ENCODE peak calls at places on chromosomes 12 and 14, in five cellular contexts. Q, P, U, K and O are unnamed samples. For H3K4me1, the result is how much of the 10 kb centered on the place peaks cover.

GRCh38 chr12:53046655-53047220 is 3.1 kb upstream of the TNS2 start:
- DNase-seq in Q (peak), P (peak), U (peak), K (no peak), O (no peak)

GRCh38 chr12:68469136-68469535 is 137.0 kb upstream of the MDM1 start:
- DNase-seq in Q (no peak), P (no peak), U (no peak), K (no peak), O (no peak)

GRCh38 chr14:60233251-60233650 is 15.8 kb upstream of the PPM1A start:
- DNase-seq in Q (no peak), P (peak), U (peak), K (no peak), O (no peak)

GRCh38 chr12:11822071-11822818 is 172.8 kb downstream of the ETV6 start:
- DNase-seq in Q (peak), P (no peak), U (no peak), K (peak), O (no peak)

GRCh38 chr14:95040723-95041476 is 116.4 kb downstream of the DICER1 start:
- DNase-seq in Q (no peak), P (peak), U (no peak), K (no peak), O (no peak)

GRCh38 chr14:104314251-104314941 is 176.0 kb downstream of the KIF26A start:
- DNase-seq in Q (no peak), P (no peak), U (no peak), K (no peak), O (no peak)

GRCh38 chr14:94394594-94395305 is 6.3 kb upstream of the SERPINA1 start:
- DNase-seq in Q (no peak), P (no peak), U (peak), K (no peak), O (no peak)

GRCh38 chr12:52655251-52655650 is 3.2 kb upstream of the KRT2 start:
- DNase-seq in Q (no peak), P (no peak), U (no peak), K (no peak), O (no peak)

GRCh38 chr14:101557811-101558738 is 3.2 kb upstream of the DIO3 start:
- DNase-seq in Q (no peak), P (peak), U (peak), K (no peak), O (no peak)

GRCh38 chr12:48536602-48537001 is 11.2 kb downstream of the OR8S1 start:
- DNase-seq in Q (no peak), P (no peak), U (no peak), K (no peak), O (no peak)

GRCh38 chr12:52146822-52147366 is 44.9 kb downstream of the KRT80 start:
- DNase-seq in Q (no peak), P (peak), U (no peak), K (no peak), O (no peak)

GRCh38 chr12:92468358-92469020 is 234.3 kb upstream of the PLEKHG7 start:
- DNase-seq in Q (no peak), P (no peak), U (no peak), K (no peak), O (no peak)

GRCh38 chr14:91380610-91381371 is 36.8 kb downstream of the CCDC88C start:
- DNase-seq in Q (peak), P (no peak), U (no peak), K (no peak), O (no peak)

GRCh38 chr14:64684091-64684490 is 20.1 kb upstream of the PLEKHG3 start:
- DNase-seq in Q (no peak), P (no peak), U (peak), K (no peak), O (no peak)

GRCh38 chr14:89746654-89747053 is 207.9 kb downstream of the EFCAB11 start:
- DNase-seq in Q (no peak), P (no peak), U (no peak), K (no peak), O (no peak)

DNA sequence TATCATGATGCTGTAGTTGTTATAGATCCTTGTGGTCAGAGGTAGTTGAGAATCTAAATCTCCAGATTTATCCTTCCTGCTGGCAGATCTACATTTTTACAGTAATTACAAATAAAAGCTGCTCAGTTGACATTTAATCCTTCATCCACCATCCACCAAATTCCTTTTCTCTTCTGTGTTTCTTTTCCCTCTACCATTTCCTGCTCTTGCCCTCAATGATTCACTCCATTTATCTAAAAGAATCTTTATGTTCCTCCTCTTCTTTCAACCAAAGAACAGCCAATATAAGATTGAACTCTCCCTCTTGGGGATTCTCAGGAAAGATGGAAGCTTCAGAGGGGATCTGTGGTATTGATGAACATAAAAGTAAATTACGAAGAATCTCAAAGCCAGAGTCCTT is 4.4 kb downstream of the MAP4K5 start:
- DNase-seq in Q (peak), P (no peak), U (no peak), K (no peak), O (no peak)
- H3K4me2 ChIP-seq in Q (peak), P (no peak), U (no peak), K (peak), O (no peak)

GRCh38 chr12:45243963-45244362 is 28.1 kb downstream of the ANO6 start:
- DNase-seq in Q (no peak), P (no peak), U (no peak), K (no peak), O (no peak)
- H3K4me1 ChIP-seq in Q (under half), P (under half), U (under half), K (under half), O (under half)

GRCh38 chr14:54349713-54350112 is 47.1 kb upstream of the CDKN3 start:
- DNase-seq in Q (no peak), P (no peak), U (no peak), K (no peak), O (no peak)
- TF ChIP-seq MYC in Q (no peak), P (no peak), U (no peak), K (no peak), O (no peak)

GRCh38 chr12:56013482-56013881 is 7.4 kb upstream of the IKZF4 start:
- DNase-seq in Q (no peak), P (no peak), U (no peak), K (no peak), O (no peak)
- H3K4me2 ChIP-seq in Q (no peak), P (no peak), U (peak), K (no peak), O (no peak)

GRCh38 chr12:65894127-65894526 is 69.8 kb downstream of the HMGA2 start:
- DNase-seq in Q (no peak), P (no peak), U (no peak), K (no peak), O (no peak)
- H3K4me1 ChIP-seq in Q (under half), P (half or more), U (half or more), K (under half), O (under half)